ENCODE peak calls at places on chromosomes 6 and 20, in nine cellular contexts. One of them, this sample, is unnamed.

GRCh38 chr20:8780926-8781325 is 288.0 kb upstream of the PLCB4 start:
- DNase-seq in fibroblast of the aortic adventitia: no peak
- DNase-seq in HCT116: no peak
- DNase-seq in A549: no peak
- DNase-seq in HL-60: no peak
- DNase-seq in fibroblast of mammary gland: no peak
- DNase-seq in upper lobe of right lung: no peak
- DNase-seq in GM12865: no peak
- DNase-seq in colonic mucosa: no peak
- DNase-seq in this sample: no peak

GRCh38 chr6:135922746-135923145 is 71.2 kb downstream of the PDE7B start:
- DNase-seq in fibroblast of the aortic adventitia: peak
- DNase-seq in HCT116: no peak
- DNase-seq in A549: no peak
- DNase-seq in HL-60: no peak
- DNase-seq in fibroblast of mammary gland: peak
- DNase-seq in upper lobe of right lung: no peak
- DNase-seq in GM12865: no peak
- DNase-seq in colonic mucosa: no peak
- DNase-seq in this sample: peak

GRCh38 chr20:25860531-25861150 is 164.0 kb upstream of the ZNF337 start:
- DNase-seq in fibroblast of the aortic adventitia: no peak
- DNase-seq in HCT116: no peak
- DNase-seq in A549: no peak
- DNase-seq in HL-60: no peak
- DNase-seq in fibroblast of mammary gland: no peak
- DNase-seq in upper lobe of right lung: no peak
- DNase-seq in GM12865: no peak
- DNase-seq in colonic mucosa: no peak
- DNase-seq in this sample: no peak

GRCh38 chr6:119587537-119587936 is 238.0 kb upstream of the MAN1A1 start:
- DNase-seq in fibroblast of the aortic adventitia: peak
- DNase-seq in HCT116: peak
- DNase-seq in A549: no peak
- DNase-seq in HL-60: no peak
- DNase-seq in fibroblast of mammary gland: peak
- DNase-seq in upper lobe of right lung: no peak
- DNase-seq in GM12865: no peak
- DNase-seq in colonic mucosa: no peak
- DNase-seq in this sample: no peak

GRCh38 chr6:161373905-161374451 is 100.1 kb upstream of the AGPAT4 start:
- DNase-seq in fibroblast of the aortic adventitia: peak
- DNase-seq in HCT116: no peak
- DNase-seq in A549: peak
- DNase-seq in HL-60: no peak
- DNase-seq in fibroblast of mammary gland: peak
- DNase-seq in upper lobe of right lung: peak
- DNase-seq in GM12865: peak
- DNase-seq in colonic mucosa: peak
- DNase-seq in this sample: peak

GRCh38 chr20:63686492-63687321 is 9.7 kb upstream of the TNFRSF6B start:
- DNase-seq in fibroblast of the aortic adventitia: peak
- DNase-seq in HCT116: peak
- DNase-seq in A549: peak
- DNase-seq in HL-60: no peak
- DNase-seq in fibroblast of mammary gland: peak
- DNase-seq in upper lobe of right lung: peak
- DNase-seq in GM12865: no peak
- DNase-seq in colonic mucosa: peak
- DNase-seq in this sample: peak

GRCh38 chr6:75368151-75368779 is 83.7 kb upstream of the TMEM30A start:
- DNase-seq in fibroblast of the aortic adventitia: peak
- DNase-seq in HCT116: peak
- DNase-seq in A549: peak
- DNase-seq in HL-60: no peak
- DNase-seq in fibroblast of mammary gland: peak
- DNase-seq in upper lobe of right lung: no peak
- DNase-seq in GM12865: peak
- DNase-seq in colonic mucosa: peak
- DNase-seq in this sample: no peak

GRCh38 chr6:72411872-72412708 is 209.8 kb upstream of the KCNQ5 start:
- DNase-seq in fibroblast of the aortic adventitia: peak
- DNase-seq in HCT116: peak
- DNase-seq in A549: peak
- DNase-seq in HL-60: peak
- DNase-seq in fibroblast of mammary gland: peak
- DNase-seq in upper lobe of right lung: peak
- DNase-seq in GM12865: peak
- DNase-seq in colonic mucosa: peak
- DNase-seq in this sample: peak

GRCh38 chr6:133814797-133815196 is 74.1 kb upstream of the TCF21 start:
- DNase-seq in fibroblast of the aortic adventitia: peak
- DNase-seq in HCT116: peak
- DNase-seq in A549: peak
- DNase-seq in HL-60: no peak
- DNase-seq in fibroblast of mammary gland: peak
- DNase-seq in upper lobe of right lung: no peak
- DNase-seq in GM12865: no peak
- DNase-seq in colonic mucosa: no peak
- DNase-seq in this sample: peak

GRCh38 chr6:7196685-7197283 is 89.0 kb downstream of the RREB1 start:
- DNase-seq in fibroblast of the aortic adventitia: no peak
- DNase-seq in HCT116: no peak
- DNase-seq in A549: no peak
- DNase-seq in HL-60: no peak
- DNase-seq in fibroblast of mammary gland: no peak
- DNase-seq in upper lobe of right lung: no peak
- DNase-seq in GM12865: no peak
- DNase-seq in colonic mucosa: no peak
- DNase-seq in this sample: no peak

GRCh38 chr6:3755637-3756515 is 4.4 kb upstream of the PXDC1 start:
- DNase-seq in fibroblast of the aortic adventitia: no peak
- DNase-seq in HCT116: no peak
- DNase-seq in A549: no peak
- DNase-seq in HL-60: no peak
- DNase-seq in fibroblast of mammary gland: no peak
- DNase-seq in upper lobe of right lung: no peak
- DNase-seq in GM12865: no peak
- DNase-seq in colonic mucosa: no peak
- DNase-seq in this sample: no peak

GRCh38 chr6:105179244-105180065 is at the start of gene POPDC3:
- DNase-seq in fibroblast of the aortic adventitia: peak
- DNase-seq in HCT116: no peak
- DNase-seq in A549: peak
- DNase-seq in HL-60: no peak
- DNase-seq in fibroblast of mammary gland: peak
- DNase-seq in upper lobe of right lung: peak
- DNase-seq in GM12865: peak
- DNase-seq in colonic mucosa: no peak
- DNase-seq in this sample: no peak

GRCh38 chr6:144248003-144248402 is 37.1 kb upstream of the UTRN start:
- DNase-seq in fibroblast of the aortic adventitia: no peak
- DNase-seq in HCT116: no peak
- DNase-seq in A549: no peak
- DNase-seq in HL-60: no peak
- DNase-seq in fibroblast of mammary gland: peak
- DNase-seq in upper lobe of right lung: no peak
- DNase-seq in GM12865: no peak
- DNase-seq in colonic mucosa: no peak
- DNase-seq in this sample: no peak

GRCh38 chr6:14693301-14694192 is 552.3 kb upstream of the JARID2 start:
- DNase-seq in fibroblast of the aortic adventitia: no peak
- DNase-seq in HCT116: no peak
- DNase-seq in A549: no peak
- DNase-seq in HL-60: no peak
- DNase-seq in fibroblast of mammary gland: no peak
- DNase-seq in upper lobe of right lung: no peak
- DNase-seq in GM12865: no peak
- DNase-seq in colonic mucosa: no peak
- DNase-seq in this sample: no peak
- H3K4me3 ChIP-seq in fibroblast of the aortic adventitia: no peak
- H3K4me3 ChIP-seq in HCT116: no peak
- H3K4me3 ChIP-seq in A549: no peak
- H3K4me3 ChIP-seq in HL-60: no peak
- H3K4me3 ChIP-seq in fibroblast of mammary gland: no peak
- H3K4me3 ChIP-seq in upper lobe of right lung: no peak
- H3K4me3 ChIP-seq in GM12865: no peak
- H3K4me3 ChIP-seq in colonic mucosa: no peak
- H3K4me3 ChIP-seq in this sample: no peak

GRCh38 chr6:132663661-132664060 is 4.7 kb upstream of the TAAR1 start:
- DNase-seq in fibroblast of the aortic adventitia: no peak
- DNase-seq in HCT116: no peak
- DNase-seq in A549: no peak
- DNase-seq in HL-60: no peak
- DNase-seq in fibroblast of mammary gland: no peak
- DNase-seq in upper lobe of right lung: no peak
- DNase-seq in GM12865: no peak
- DNase-seq in colonic mucosa: no peak
- DNase-seq in this sample: peak

GRCh38 chr6:132664309-132665034 is 5.5 kb upstream of the TAAR1 start:
- DNase-seq in fibroblast of the aortic adventitia: no peak
- DNase-seq in HCT116: no peak
- DNase-seq in A549: no peak
- DNase-seq in HL-60: no peak
- DNase-seq in fibroblast of mammary gland: no peak
- DNase-seq in upper lobe of right lung: no peak
- DNase-seq in GM12865: no peak
- DNase-seq in colonic mucosa: no peak
- DNase-seq in this sample: no peak

GRCh38 chr6:132666118-132666517 is 7.1 kb upstream of the TAAR1 start:
- DNase-seq in fibroblast of the aortic adventitia: no peak
- DNase-seq in HCT116: no peak
- DNase-seq in A549: no peak
- DNase-seq in HL-60: no peak
- DNase-seq in fibroblast of mammary gland: no peak
- DNase-seq in upper lobe of right lung: no peak
- DNase-seq in GM12865: no peak
- DNase-seq in colonic mucosa: no peak
- DNase-seq in this sample: no peak

GRCh38 chr6:132659082-132659481 is at the start of gene TAAR1:
- DNase-seq in fibroblast of the aortic adventitia: no peak
- DNase-seq in HCT116: no peak
- DNase-seq in A549: no peak
- DNase-seq in HL-60: no peak
- DNase-seq in fibroblast of mammary gland: no peak
- DNase-seq in upper lobe of right lung: no peak
- DNase-seq in GM12865: no peak
- DNase-seq in colonic mucosa: no peak
- DNase-seq in this sample: no peak

DNA sequence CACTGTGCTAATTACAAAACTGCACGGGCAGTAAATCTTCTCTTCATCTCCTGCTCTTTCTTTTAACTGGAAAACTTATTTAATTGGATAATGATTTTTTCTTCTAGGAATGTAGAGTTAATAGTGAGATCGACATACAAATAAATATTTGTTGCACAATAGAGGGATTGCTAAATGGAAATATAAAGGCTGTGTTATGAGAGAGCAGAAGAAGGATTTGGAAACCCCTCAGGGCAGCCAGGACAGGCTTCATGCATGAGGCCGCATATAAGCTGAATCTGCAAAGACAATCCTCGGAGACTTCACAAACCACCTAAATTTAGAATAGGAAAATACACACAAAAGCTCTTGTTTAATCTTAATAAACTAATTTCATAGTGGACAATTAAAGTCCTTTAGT is 2.9 kb upstream of the TAAR1 start:
- DNase-seq in fibroblast of the aortic adventitia: no peak
- DNase-seq in HCT116: no peak
- DNase-seq in A549: no peak
- DNase-seq in HL-60: no peak
- DNase-seq in fibroblast of mammary gland: no peak
- DNase-seq in upper lobe of right lung: no peak
- DNase-seq in GM12865: no peak
- DNase-seq in colonic mucosa: no peak
- DNase-seq in this sample: no peak
- TF ChIP-seq CTCF in fibroblast of the aortic adventitia: no peak
- TF ChIP-seq CTCF in HCT116: no peak
- TF ChIP-seq CTCF in A549: no peak
- TF ChIP-seq CTCF in HL-60: no peak
- TF ChIP-seq CTCF in fibroblast of mammary gland: no peak
- TF ChIP-seq CTCF in upper lobe of right lung: no peak
- TF ChIP-seq CTCF in GM12865: no peak
- TF ChIP-seq CTCF in colonic mucosa: no peak
- TF ChIP-seq CTCF in this sample: no peak

DNA sequence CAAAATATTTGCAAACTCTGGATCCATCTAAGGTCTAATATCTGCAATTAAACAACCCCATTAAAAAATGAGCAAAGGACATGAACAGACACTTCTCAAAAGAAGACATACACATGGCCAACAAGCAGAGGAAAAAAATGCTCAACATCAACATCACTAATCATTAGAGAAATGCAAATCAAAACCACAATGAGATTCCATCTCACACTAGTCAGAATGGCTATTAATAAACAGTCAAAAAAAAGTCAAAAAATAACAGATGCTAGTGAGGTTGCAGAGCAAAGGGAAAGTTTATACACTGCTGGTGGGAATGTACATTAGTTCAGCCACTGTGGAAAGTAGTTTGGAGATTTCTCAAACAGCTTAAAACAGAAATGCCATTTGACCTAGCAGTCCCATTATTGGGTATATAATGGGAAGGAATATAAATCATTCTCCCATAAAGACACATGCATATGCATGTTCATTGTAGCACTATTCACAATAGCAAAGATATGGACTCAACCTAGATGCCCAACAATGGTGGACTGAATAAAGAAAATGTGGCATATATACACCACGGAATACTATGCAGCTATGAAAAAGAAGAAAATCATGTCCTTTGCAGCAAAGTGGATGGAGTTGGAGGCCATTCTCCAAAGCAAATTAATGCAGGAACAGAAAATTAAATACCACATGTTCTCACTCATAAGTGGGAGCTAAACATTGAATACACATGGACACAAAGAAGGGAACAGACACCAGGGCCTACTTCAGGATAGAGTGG is 9.1 kb downstream of the ZNFX1 start:
- DNase-seq in fibroblast of the aortic adventitia: peak
- DNase-seq in HCT116: no peak
- DNase-seq in A549: no peak
- DNase-seq in HL-60: no peak
- DNase-seq in fibroblast of mammary gland: peak
- DNase-seq in upper lobe of right lung: no peak
- DNase-seq in GM12865: peak
- DNase-seq in colonic mucosa: no peak
- DNase-seq in this sample: peak
- H3K4me3 ChIP-seq in fibroblast of the aortic adventitia: peak
- H3K4me3 ChIP-seq in HCT116: no peak
- H3K4me3 ChIP-seq in A549: no peak
- H3K4me3 ChIP-seq in HL-60: no peak
- H3K4me3 ChIP-seq in fibroblast of mammary gland: no peak
- H3K4me3 ChIP-seq in upper lobe of right lung: peak
- H3K4me3 ChIP-seq in GM12865: peak
- H3K4me3 ChIP-seq in colonic mucosa: no peak
- H3K4me3 ChIP-seq in this sample: no peak

DNA sequence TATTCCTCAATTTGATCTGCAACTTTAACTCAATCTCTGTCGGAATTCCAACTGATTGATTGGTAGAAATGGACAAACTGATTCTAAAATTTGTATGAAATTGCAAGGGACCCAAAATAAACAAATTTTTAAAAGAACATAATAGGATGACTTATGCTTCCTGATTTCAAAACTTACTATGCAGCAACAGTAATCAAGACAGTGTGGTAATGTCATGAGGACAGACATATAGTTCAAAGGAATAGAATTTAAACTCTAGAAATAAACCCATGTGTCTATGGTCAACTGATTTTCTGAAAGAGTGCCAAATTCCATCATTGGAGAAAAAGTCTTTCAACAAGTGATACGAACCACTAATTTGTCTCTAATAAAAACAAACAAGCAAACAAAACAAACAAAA is 1320.1 kb upstream of the GJE1 start:
- DNase-seq in fibroblast of the aortic adventitia: peak
- DNase-seq in HCT116: no peak
- DNase-seq in A549: no peak
- DNase-seq in HL-60: no peak
- DNase-seq in fibroblast of mammary gland: peak
- DNase-seq in upper lobe of right lung: no peak
- DNase-seq in GM12865: no peak
- DNase-seq in colonic mucosa: no peak
- DNase-seq in this sample: no peak
- TF ChIP-seq CTCF in fibroblast of the aortic adventitia: no peak
- TF ChIP-seq CTCF in HCT116: no peak
- TF ChIP-seq CTCF in A549: no peak
- TF ChIP-seq CTCF in HL-60: no peak
- TF ChIP-seq CTCF in fibroblast of mammary gland: no peak
- TF ChIP-seq CTCF in upper lobe of right lung: no peak
- TF ChIP-seq CTCF in GM12865: no peak
- TF ChIP-seq CTCF in colonic mucosa: no peak
- TF ChIP-seq CTCF in this sample: no peak

This sample was measured in fibroblast of villous mesenchyme.